ENCODE peak calls at places on chromosomes 6 and 20, in four cellular contexts. G, Z, F and B are unnamed samples.

GRCh38 chr6:23137596-23137995 is 568.2 kb downstream of the HDGFL1 start:
- DNase-seq in G (no peak), F (no peak), Z (no peak), B (no peak)

GRCh38 chr6:10390495-10391298 is 24.2 kb downstream of the TFAP2A start:
- DNase-seq in G (peak; percentile 28), F (no peak), Z (no peak), B (no peak)

GRCh38 chr6:13334953-13335352 is 6.6 kb upstream of the TBC1D7 start:
- DNase-seq in Z (peak; percentile 62), G (no peak), F (no peak), B (no peak)

GRCh38 chr6:91590191-91590590 is 1003.3 kb upstream of the MAP3K7 start:
- DNase-seq in G (peak; percentile 10), F (no peak), Z (no peak), B (no peak)

GRCh38 chr6:2102966-2103365 is 142.4 kb downstream of the GMDS start:
- DNase-seq in F (no peak), G (no peak), Z (no peak), B (no peak)

GRCh38 chr6:166852484-166852975 is 103.8 kb downstream of the RNASET2 start:
- DNase-seq in Z (no peak), F (no peak), G (no peak), B (no peak)

GRCh38 chr6:2783188-2783957 is 18.2 kb downstream of the WRNIP1 start:
- DNase-seq in Z (peak; percentile 82), G (peak; percentile 43), F (no peak), B (no peak)

GRCh38 chr6:120077489-120077888 is 727.9 kb upstream of the MAN1A1 start:
- DNase-seq in G (peak; percentile 28), F (no peak), Z (no peak), B (peak; percentile 9)

GRCh38 chr6:97288188-97288587 is 5.2 kb upstream of the MMS22L start:
- DNase-seq in Z (no peak), G (no peak), F (peak; percentile 27), B (no peak)

GRCh38 chr6:37309692-37310091 is 44.1 kb upstream of the RNF8 start:
- DNase-seq in Z (no peak), F (no peak), G (no peak), B (no peak)

GRCh38 chr6:12060780-12061619 is 48.9 kb downstream of the HIVEP1 start:
- DNase-seq in G (peak; percentile 68), Z (peak; percentile 35), F (no peak), B (peak; percentile 74)

GRCh38 chr6:24824142-24824755 is 25.5 kb upstream of the ARMH2 start:
- DNase-seq in G (no peak), F (peak; percentile 53), Z (no peak), B (no peak)

GRCh38 chr20:11912013-11912663 is 5.6 kb upstream of the BTBD3 start:
- DNase-seq in F (peak; percentile 30), G (no peak), Z (peak; percentile 9), B (peak; percentile 24)

GRCh38 chr6:33407132-33407718 is 3.6 kb upstream of the PHF1 start:
- DNase-seq in G (no peak), Z (no peak), F (peak; percentile 47), B (no peak)

GRCh38 chr20:2838170-2838797 is 2.2 kb downstream of the PCED1A start:
- DNase-seq in G (no peak), Z (peak; percentile 1), F (no peak), B (no peak)

GRCh38 chr6:166996406-166996805 is 2.8 kb upstream of the CEP43 start:
- DNase-seq in F (peak; percentile 55), G (no peak), Z (no peak), B (no peak)

GRCh38 chr6:1384549-1385128 is 4.7 kb upstream of the FOXF2 start:
- DNase-seq in G (no peak), Z (no peak), F (no peak), B (no peak)

GRCh38 chr6:35343092-35343834 is 905 bp downstream of the PPARD start:
- DNase-seq in Z (peak; percentile 80), F (no peak), G (no peak), B (no peak)

GRCh38 chr6:157368359-157369049 is 12.5 kb upstream of the ZDHHC14 start:
- DNase-seq in Z (no peak), F (no peak), G (no peak), B (no peak)

GRCh38 chr6:53020005-53020744 is 25.1 kb upstream of the GSTA4 start:
- DNase-seq in Z (peak; percentile 70), F (no peak), G (no peak), B (no peak)

GRCh38 chr20:24144371-24144770 is 155.8 kb upstream of the GGTLC1 start:
- DNase-seq in F (no peak), G (no peak), Z (no peak), B (no peak)

GRCh38 chr6:160084198-160084776 is 37.3 kb upstream of the SLC22A1 start:
- DNase-seq in F (no peak), G (no peak), Z (no peak), B (no peak)

GRCh38 chr6:139925894-139926641 is 551.6 kb upstream of the CITED2 start:
- DNase-seq in Z (no peak), G (no peak), F (peak; percentile 71), B (peak; percentile 1)

GRCh38 chr6:6785163-6785521 is 196.6 kb downstream of the LY86 start:
- DNase-seq in G (no peak), Z (no peak), F (no peak), B (no peak)

GRCh38 chr6:113969888-113970807 is 800 bp downstream of the HDAC2 start:
- DNase-seq in F (peak; percentile 48), G (peak; percentile 68), Z (peak; percentile 57), B (peak; percentile 27)

GRCh38 chr6:37243816-37244370 is 13.7 kb upstream of the TBC1D22B start:
- DNase-seq in Z (peak; percentile 35), F (no peak), G (no peak), B (no peak)

GRCh38 chr20:25053207-25054132 is 4.5 kb downstream of the ACSS1 start:
- DNase-seq in G (no peak), F (no peak), Z (no peak), B (no peak)

GRCh38 chr6:85126448-85127178 is 323.3 kb upstream of the NT5E start:
- DNase-seq in Z (peak; percentile 56), F (peak; percentile 52), G (peak; percentile 85), B (peak; percentile 73)

GRCh38 chr6:17167327-17167979 is 65.6 kb downstream of the STMND1 start:
- DNase-seq in F (peak; percentile 67), Z (peak; percentile 27), G (peak; percentile 66), B (peak; percentile 52)

GRCh38 chr20:51060301-51060700 is 37.4 kb upstream of the KCNG1 start:
- DNase-seq in G (no peak), F (no peak), Z (no peak), B (no peak)

GRCh38 chr6:157397660-157398059 is 16.7 kb downstream of the ZDHHC14 start:
- DNase-seq in G (no peak), Z (no peak), F (no peak), B (no peak)

GRCh38 chr20:63138855-63139341 is 77.0 kb downstream of the YTHDF1 start:
- DNase-seq in G (no peak), Z (no peak), F (no peak), B (no peak)
- TF ChIP-seq HMGXB4 in G (no peak), Z (no peak), F (no peak), B (no peak)

DNA sequence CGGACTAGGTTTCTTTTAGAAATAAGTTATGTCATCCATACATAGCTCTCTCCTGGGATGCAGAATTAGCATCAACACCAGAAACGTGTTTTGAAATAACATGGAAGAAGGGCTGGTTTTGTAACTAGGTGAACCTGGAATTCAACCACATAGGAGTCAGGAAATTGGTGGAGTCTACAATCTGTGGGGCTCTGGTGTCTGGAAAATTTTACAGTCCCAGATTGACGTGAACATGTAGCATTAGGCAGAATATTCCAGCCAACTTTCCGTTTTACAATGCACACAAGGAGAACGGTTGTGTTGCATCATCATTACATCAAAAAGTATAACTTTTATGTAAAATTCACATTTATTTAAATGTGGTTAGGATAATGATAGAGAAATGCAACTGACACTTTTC is 1.9 kb downstream of the KCNQ5 start:
- DNase-seq in G (no peak), F (no peak), Z (no peak), B (no peak)
- TF ChIP-seq HMGXB4 in G (no peak), F (no peak), Z (no peak), B (no peak)

GRCh38 chr6:95648636-95649035 is 71.3 kb downstream of the MANEA start:
- DNase-seq in Z (no peak), F (peak; percentile 46), G (peak; percentile 17), B (no peak)
- TF ChIP-seq HMGXB4 in Z (no peak), F (no peak), G (no peak), B (no peak)

DNA sequence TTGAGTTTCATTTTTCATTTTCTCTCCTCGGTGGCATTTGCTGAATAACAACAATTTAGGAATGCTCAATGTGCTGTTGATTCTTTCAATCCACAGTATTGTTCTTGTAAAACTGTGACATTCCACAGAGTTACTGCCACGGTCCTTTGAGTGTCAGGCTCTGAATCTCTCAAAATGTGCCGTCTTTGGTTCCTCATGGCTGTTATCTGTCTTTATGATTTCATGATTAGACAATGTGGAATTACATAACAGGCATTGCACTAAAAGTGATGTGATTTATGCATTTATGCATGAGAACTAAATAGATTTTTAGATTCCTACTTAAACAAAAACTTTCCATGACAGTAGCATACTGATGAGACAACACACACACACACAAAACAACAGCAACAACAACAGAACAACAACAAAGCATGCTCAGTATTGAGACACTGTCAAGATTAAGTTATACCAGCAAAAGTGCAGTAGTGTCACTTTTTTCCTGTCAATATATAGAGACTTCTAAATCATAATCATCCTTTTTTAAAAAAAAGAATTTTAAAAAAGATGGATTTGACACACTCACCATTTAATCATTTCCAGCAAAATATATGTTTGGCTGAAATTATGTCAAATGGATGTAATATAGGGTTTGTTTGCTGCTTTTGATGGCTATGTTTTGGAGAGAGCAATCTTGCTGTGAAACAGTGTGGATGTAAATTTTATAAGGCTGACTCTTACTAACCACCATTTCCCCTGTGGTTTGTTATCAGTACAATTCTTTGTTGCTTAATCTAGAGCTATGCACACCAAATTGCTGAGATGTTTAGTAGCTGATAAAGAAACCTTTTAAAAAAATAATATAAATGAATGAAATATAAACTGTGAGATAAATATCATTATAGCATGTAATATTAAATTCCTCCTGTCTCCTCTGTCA is 88.1 kb downstream of the SNAP25 start:
- DNase-seq in G (no peak), Z (no peak), F (no peak), B (no peak)
- TF ChIP-seq HMGXB4 in G (no peak), Z (no peak), F (no peak), B (no peak)

GRCh38 chr6:43459535-43459934 is 4.2 kb upstream of the DLK2 start:
- DNase-seq in F (no peak), G (no peak), Z (no peak), B (no peak)
- TF ChIP-seq HMGXB4 in F (no peak), G (no peak), Z (no peak), B (no peak)

GRCh38 chr20:37316775-37317170 is 27.3 kb downstream of the MANBAL start:
- DNase-seq in Z (no peak), F (no peak), G (no peak), B (no peak)
- TF ChIP-seq HMGXB4 in Z (no peak), F (no peak), G (no peak), B (no peak)